ENCODE peak calls at places on chromosomes 5 and 9, in ten cellular contexts. Z, T, W, O, J, U, M, I, Y and B are unnamed samples.

GRCh38 chr9:112605518-112605917 is 112.4 kb downstream of the INIP start:
- DNase-seq in Z (no peak), T (no peak), W (peak; percentile 15), O (no peak), J (no peak), U (no peak), M (no peak), I (no peak), Y (no peak), B (no peak)

GRCh38 chr9:95025213-95026170 is 292.0 kb downstream of the FANCC start:
- DNase-seq in Z (peak; percentile 87), T (peak; percentile 83), W (no peak), O (peak; percentile 54), J (no peak), U (no peak), M (peak; percentile 62), I (peak; percentile 93), Y (no peak), B (peak; percentile 50)

GRCh38 chr9:14205463-14205862 is 108.5 kb downstream of the NFIB start:
- DNase-seq in Z (no peak), T (no peak), W (no peak), O (no peak), J (no peak), U (no peak), M (no peak), I (peak; percentile 65), Y (peak; percentile 15), B (no peak)

GRCh38 chr9:107177243-107177839 is 105.7 kb upstream of the RAD23B start:
- DNase-seq in Z (no peak), T (no peak), W (no peak), O (no peak), J (no peak), U (no peak), M (no peak), I (no peak), Y (no peak), B (no peak)

GRCh38 chr5:35863159-35863558 is 6.5 kb downstream of the IL7R start:
- DNase-seq in Z (no peak), T (no peak), W (no peak), O (no peak), J (no peak), U (no peak), M (no peak), I (no peak), Y (no peak), B (no peak)

GRCh38 chr9:128448746-128449145 is 7.1 kb upstream of the ODF2 start:
- DNase-seq in Z (no peak), T (no peak), W (no peak), O (no peak), J (no peak), U (no peak), M (no peak), I (no peak), Y (no peak), B (no peak)

GRCh38 chr9:83441390-83441789 is 96.8 kb downstream of the FRMD3 start:
- DNase-seq in Z (no peak), T (no peak), W (no peak), O (no peak), J (no peak), U (no peak), M (no peak), I (no peak), Y (no peak), B (no peak)

GRCh38 chr9:123689701-123690428 is 240.1 kb downstream of the DENND1A start:
- DNase-seq in Z (no peak), T (no peak), W (no peak), O (no peak), J (no peak), U (no peak), M (no peak), I (no peak), Y (no peak), B (no peak)

GRCh38 chr9:4741365-4742031 is 496 bp upstream of the AK3 start:
- DNase-seq in Z (peak; percentile 74), T (no peak), W (peak; percentile 16), O (peak; percentile 51), J (no peak), U (peak; percentile 79), M (peak; percentile 55), I (no peak), Y (peak; percentile 32), B (peak; percentile 41)

GRCh38 chr5:148268556-148268955 is at the start of gene SPINK13:
- DNase-seq in Z (no peak), T (no peak), W (no peak), O (peak; percentile 10), J (no peak), U (no peak), M (no peak), I (peak; percentile 49), Y (no peak), B (no peak)

GRCh38 chr5:10144040-10144439 is 105.6 kb downstream of the ATPSCKMT start:
- DNase-seq in Z (no peak), T (no peak), W (no peak), O (no peak), J (no peak), U (no peak), M (no peak), I (no peak), Y (no peak), B (no peak)

GRCh38 chr5:154770111-154770510 is 14.9 kb downstream of the LARP1 start:
- DNase-seq in Z (no peak), T (no peak), W (no peak), O (no peak), J (no peak), U (no peak), M (no peak), I (no peak), Y (no peak), B (no peak)
- H3K27ac ChIP-seq in Z (peak overlapping the region; percentile 80), T (peak overlapping the region; percentile 73), W (peak overlapping the region; percentile 5), O (peak overlapping the region; percentile 39), J (no peak overlapping the region), U (no peak overlapping the region), M (peak overlapping the region; percentile 1), I (no peak overlapping the region), Y (no peak overlapping the region), B (peak overlapping the region; percentile 37)

DNA sequence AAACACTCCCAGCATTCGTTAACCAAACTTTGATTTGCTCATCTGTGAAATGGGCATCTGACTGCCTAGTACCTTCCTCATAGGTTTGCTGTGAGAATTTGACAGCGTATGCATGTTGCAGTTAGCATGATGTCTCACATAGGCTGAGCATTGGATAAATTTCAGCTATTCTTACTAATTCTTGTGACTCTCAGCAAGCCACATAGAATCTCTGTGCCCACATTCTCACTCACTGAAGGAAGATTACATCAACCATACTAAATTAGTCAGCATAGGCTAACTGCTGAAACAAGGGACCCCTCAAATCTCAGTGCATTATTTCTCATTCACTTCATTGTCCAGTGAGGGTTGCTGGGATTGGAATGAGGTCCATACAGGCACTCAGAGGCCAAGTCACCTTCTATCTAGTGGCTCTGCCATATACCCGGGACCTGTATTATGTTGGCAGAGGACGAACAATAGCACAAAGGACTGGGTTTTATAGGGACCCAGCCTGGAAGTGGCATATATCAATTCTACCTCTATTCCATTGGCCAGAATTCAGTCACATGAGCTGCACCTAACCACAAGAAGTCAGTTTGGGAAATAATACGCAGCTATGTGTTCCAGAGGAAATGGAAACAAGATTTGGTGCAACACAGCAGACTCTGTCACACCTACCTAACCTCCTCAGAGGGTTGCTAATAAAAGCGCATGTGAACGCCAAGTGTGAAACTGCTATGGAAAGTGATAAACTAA is 4.2 kb upstream of the PTGER4 start:
- DNase-seq in Z (no peak), T (no peak), W (peak; percentile 59), O (no peak), J (no peak), U (no peak), M (no peak), I (no peak), Y (no peak), B (no peak)
- H3K27ac ChIP-seq in Z (no peak overlapping the region), T (no peak overlapping the region), W (peak overlapping the region; percentile 29), O (no peak overlapping the region), J (peak overlapping the region; percentile 34), U (no peak overlapping the region), M (no peak overlapping the region), I (no peak overlapping the region), Y (no peak overlapping the region), B (no peak overlapping the region)

GRCh38 chr5:170490381-170490780 is 13.4 kb upstream of the KCNIP1 start:
- DNase-seq in Z (no peak), T (no peak), W (no peak), O (no peak), J (no peak), U (no peak), M (no peak), I (no peak), Y (no peak), B (no peak)

GRCh38 chr5:170488576-170488975 is 15.2 kb upstream of the KCNIP1 start:
- DNase-seq in Z (no peak), T (no peak), W (no peak), O (no peak), J (no peak), U (no peak), M (no peak), I (no peak), Y (no peak), B (no peak)

GRCh38 chr5:170494036-170494435 is 9.8 kb upstream of the KCNIP1 start:
- DNase-seq in Z (no peak), T (no peak), W (no peak), O (no peak), J (no peak), U (no peak), M (no peak), I (no peak), Y (no peak), B (no peak)

GRCh38 chr5:170493028-170493820 is 10.6 kb upstream of the KCNIP1 start:
- DNase-seq in Z (no peak), T (no peak), W (no peak), O (no peak), J (no peak), U (no peak), M (no peak), I (no peak), Y (no peak), B (no peak)

DNA sequence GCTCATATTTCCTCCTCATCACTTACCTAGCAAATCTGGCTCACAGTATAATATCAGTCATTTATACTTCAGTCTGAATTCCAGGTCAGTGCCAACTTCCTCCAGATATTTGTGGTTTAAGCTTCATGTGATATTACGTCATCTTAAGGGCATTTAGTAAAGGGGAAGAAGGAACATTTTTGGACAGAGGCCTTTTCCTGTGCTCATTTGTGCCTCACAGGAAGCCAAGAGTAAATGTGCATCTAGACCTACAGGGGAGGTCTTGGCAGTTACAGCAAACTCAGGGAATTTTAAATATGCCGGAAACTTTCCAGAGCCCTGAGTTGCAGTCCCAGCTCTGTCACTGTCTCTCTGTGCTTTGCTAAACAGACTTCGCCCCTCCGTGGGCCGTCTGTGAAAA is 12.3 kb upstream of the KCNIP1 start:
- DNase-seq in Z (no peak), T (no peak), W (no peak), O (no peak), J (no peak), U (no peak), M (no peak), I (peak; percentile 59), Y (no peak), B (no peak)
- H3K27ac ChIP-seq in Z (peak overlapping the region; percentile 38), T (no peak overlapping the region), W (no peak overlapping the region), O (no peak overlapping the region), J (no peak overlapping the region), U (no peak overlapping the region), M (no peak overlapping the region), I (no peak overlapping the region), Y (peak overlapping the region; percentile 33), B (peak overlapping the region; percentile 74)

DNA sequence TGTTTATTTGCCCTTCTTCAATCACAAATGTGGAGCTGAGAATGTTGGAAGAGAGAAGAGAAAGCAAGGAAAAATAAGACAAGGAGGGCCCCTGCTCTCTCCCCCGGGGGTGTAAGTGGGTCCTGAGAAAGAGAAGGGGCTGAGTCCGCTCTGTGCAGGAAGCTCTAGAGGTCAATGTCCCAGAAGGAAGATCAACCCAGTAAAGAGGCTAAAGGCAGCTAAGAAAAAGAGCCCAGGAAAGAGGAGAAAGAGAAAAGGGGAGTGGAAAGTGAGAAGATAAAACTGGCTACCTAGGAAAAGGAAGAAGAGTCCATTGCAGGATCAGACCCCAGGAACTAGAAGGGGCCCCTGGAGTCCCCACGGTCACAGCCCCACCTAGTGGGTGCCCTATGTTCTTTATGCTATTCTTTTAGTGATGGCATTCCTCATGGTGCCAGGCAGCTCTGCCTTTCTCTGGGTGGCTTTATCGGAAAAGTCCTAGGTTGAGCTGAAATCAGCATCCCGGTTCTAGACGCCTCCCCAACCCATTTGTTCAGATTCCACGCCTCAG is 583.4 kb downstream of the ACTL7B start:
- DNase-seq in Z (peak; percentile 72), T (peak; percentile 68), W (no peak), O (peak; percentile 16), J (no peak), U (peak; percentile 55), M (peak; percentile 66), I (peak; percentile 18), Y (peak; percentile 71), B (peak; percentile 43)
- H3K27ac ChIP-seq in Z (peak overlapping the region; percentile 35), T (peak overlapping the region; percentile 30), W (no peak overlapping the region), O (peak overlapping the region; percentile 56), J (no peak overlapping the region), U (no peak overlapping the region), M (peak overlapping the region; percentile 75), I (peak overlapping the region; percentile 15), Y (peak overlapping the region; percentile 48), B (peak overlapping the region; percentile 47)